ENCODE peak calls at places on chromosomes 13 and 19, in nine cellular contexts. P is thoracic aorta, Z is cardiac muscle cell, V is stomach, D is transverse colon, L is BJ, M is neuronal stem cell, R is ovary, N is thyroid gland. U is an unnamed sample. For H3K27me3, the result is how much of the 10 kb centered on the place peaks cover.

GRCh38 chr13:49855930-49856329 is 63.4 kb upstream of the KPNA3 start:
- DNase-seq in Z (no peak), L (no peak), N (no peak), V (no peak), M (no peak), R (no peak), P (no peak), D (no peak), U (no peak)

GRCh38 chr13:50826035-50826434 is 17.5 kb downstream of the DLEU7 start:
- DNase-seq in D (no peak), L (no peak), P (no peak), M (no peak), R (no peak), Z (no peak), N (no peak), V (no peak), U (no peak)

GRCh38 chr19:55474269-55475265 is 1.9 kb upstream of the ZNF628 start:
- DNase-seq in D (no peak), L (no peak), V (no peak), R (no peak), N (peak), M (no peak), Z (no peak), P (no peak), U (no peak)

GRCh38 chr19:49999371-50000010 is 25.7 kb downstream of the VRK3 start:
- DNase-seq in L (no peak), N (no peak), D (no peak), V (no peak), P (no peak), Z (no peak), R (no peak), M (no peak), U (no peak)

GRCh38 chr19:17137417-17137816 is 61.8 kb downstream of the MYO9B start:
- DNase-seq in Z (no peak), V (peak), D (peak), N (no peak), P (no peak), M (no peak), L (no peak), R (no peak), U (no peak)

GRCh38 chr13:33744589-33745369 is 73.2 kb upstream of the RFC3 start:
- DNase-seq in P (no peak), M (no peak), D (no peak), L (no peak), Z (no peak), N (peak), R (no peak), V (no peak), U (no peak)

GRCh38 chr19:46976845-46977320 is 42.8 kb upstream of the NPAS1 start:
- DNase-seq in V (peak), Z (peak), R (no peak), D (no peak), M (peak), N (peak), L (peak), P (no peak), U (no peak)

GRCh38 chr19:41796362-41796761 is at the start of gene CEACAM3:
- DNase-seq in V (no peak), Z (no peak), D (no peak), M (no peak), L (no peak), N (no peak), P (no peak), R (no peak), U (no peak)

GRCh38 chr13:105804561-105805190 is 730.8 kb downstream of the EFNB2 start:
- DNase-seq in R (no peak), P (no peak), Z (no peak), L (peak), N (no peak), M (no peak), D (no peak), V (no peak), U (no peak)

GRCh38 chr13:114212096-114212495 is 22.6 kb upstream of the CDC16 start:
- DNase-seq in L (no peak), M (no peak), R (no peak), Z (no peak), D (no peak), V (no peak), P (no peak), N (no peak), U (no peak)

GRCh38 chr13:111584101-111584500 is 263.7 kb downstream of the TEX29 start:
- DNase-seq in Z (no peak), P (no peak), V (peak), D (peak), R (no peak), M (no peak), N (no peak), L (no peak), U (no peak)

GRCh38 chr19:55600336-55601028 is 394 bp downstream of the ZNF524 start:
- DNase-seq in V (no peak), P (no peak), N (peak), L (no peak), Z (peak), M (peak), R (peak), D (no peak), U (peak)

GRCh38 chr13:109783815-109784589 is 2.4 kb downstream of the IRS2 start:
- DNase-seq in N (no peak), R (peak), P (no peak), V (no peak), D (no peak), L (no peak), M (no peak), Z (no peak), U (no peak)

GRCh38 chr19:10981496-10981895 is 20.7 kb downstream of the SMARCA4 start:
- DNase-seq in N (no peak), V (no peak), L (no peak), Z (no peak), R (no peak), D (no peak), M (no peak), P (no peak), U (no peak)

GRCh38 chr13:110450016-110450900 is 111.3 kb downstream of the RAB20 start:
- DNase-seq in N (no peak), M (no peak), Z (no peak), D (no peak), R (no peak), V (no peak), P (no peak), L (no peak), U (peak)

GRCh38 chr19:54916822-54917221 is 10.9 kb downstream of the NCR1 start:
- DNase-seq in L (no peak), Z (no peak), N (no peak), R (no peak), P (no peak), D (no peak), M (no peak), V (no peak), U (no peak)

GRCh38 chr13:57739791-57740190 is 108.2 kb downstream of the PCDH17 start:
- DNase-seq in V (no peak), D (no peak), P (no peak), L (no peak), Z (no peak), R (no peak), N (no peak), M (no peak), U (no peak)

GRCh38 chr19:55156202-55157063 is 1.1 kb downstream of the TNNI3 start:
- DNase-seq in Z (peak), L (no peak), R (no peak), P (no peak), M (peak), N (peak), V (peak), D (peak), U (no peak)

GRCh38 chr19:53903055-53903680 is 5.9 kb upstream of the CACNG7 start:
- DNase-seq in R (no peak), P (no peak), V (no peak), N (peak), D (no peak), M (peak), L (no peak), Z (peak), U (no peak)

GRCh38 chr13:99231726-99232125 is 26.5 kb downstream of the GPR18 start:
- DNase-seq in Z (no peak), P (no peak), N (no peak), D (no peak), V (no peak), L (no peak), R (no peak), M (no peak), U (no peak)

GRCh38 chr13:24275041-24275440 is 34.3 kb upstream of the C1QTNF9 start:
- DNase-seq in R (no peak), V (peak), N (no peak), L (no peak), Z (no peak), M (no peak), P (no peak), D (no peak), U (no peak)

GRCh38 chr19:28465317-28466086 is 747.4 kb downstream of the UQCRFS1 start:
- DNase-seq in N (no peak), D (no peak), L (no peak), R (no peak), M (no peak), Z (no peak), V (no peak), P (no peak), U (no peak)

GRCh38 chr13:109989686-109990085 is 203.3 kb upstream of the IRS2 start:
- DNase-seq in D (no peak), L (no peak), R (no peak), N (no peak), Z (no peak), P (no peak), M (no peak), V (no peak), U (no peak)

GRCh38 chr13:26425439-26426358 is 131.8 kb upstream of the WASF3 start:
- DNase-seq in M (no peak), P (no peak), N (peak), Z (no peak), D (peak), R (no peak), V (peak), L (no peak), U (no peak)

GRCh38 chr19:19193926-19194325 is 1.9 kb downstream of the RFXANK start:
- DNase-seq in L (no peak), V (no peak), D (no peak), R (no peak), P (no peak), M (no peak), N (no peak), Z (no peak), U (no peak)
- H3K4me3 ChIP-seq in L (no peak), V (peak), D (peak), R (no peak), P (no peak), M (no peak), N (no peak), Z (no peak), U (no peak)

GRCh38 chr13:20969182-20969581 is 66.6 kb upstream of the XPO4 start:
- DNase-seq in N (no peak), R (no peak), L (no peak), M (no peak), P (no peak), V (no peak), Z (no peak), D (no peak), U (no peak)
- H3K27me3 ChIP-seq in N (under half), R (under half), L (under half), M (under half), P (under half), V (under half), Z (under half), D (under half), U (under half)

GRCh38 chr19:16001481-16002312 is 52.9 kb downstream of the OR10H4 start:
- DNase-seq in M (no peak), R (no peak), D (peak), V (no peak), P (no peak), L (no peak), Z (no peak), N (no peak), U (no peak)
- H3K4me3 ChIP-seq in M (no peak), R (peak), D (peak), V (peak), P (peak), L (peak), Z (no peak), N (no peak), U (no peak)

GRCh38 chr19:39696418-39696817 is 7.9 kb upstream of the LGALS14 start:
- DNase-seq in P (no peak), R (no peak), V (no peak), M (no peak), N (no peak), L (no peak), Z (no peak), D (no peak), U (no peak)
- H3K27me3 ChIP-seq in P (under half), R (under half), V (under half), M (under half), N (under half), L (under half), Z (under half), D (under half), U (half or more)

GRCh38 chr19:2233601-2234280 is 2.4 kb downstream of the PLEKHJ1 start:
- DNase-seq in Z (no peak), V (no peak), R (no peak), P (no peak), D (no peak), M (no peak), N (no peak), L (no peak), U (no peak)
- H3K4me3 ChIP-seq in Z (no peak), V (no peak), R (no peak), P (no peak), D (no peak), M (no peak), N (no peak), L (no peak), U (no peak)

U was measured in WERI-Rb-1.